ENCODE peak calls at places on chromosomes 11 and 22, in six cellular contexts. F is mucosa of descending colon, D is osteoblast, R is NT2/D1, U is tibial artery, T is body of pancreas. O is an unnamed sample.

GRCh38 chr11:60764879-60765278 is 8.2 kb downstream of the MS4A15 start:
- DNase-seq in R (no peak), U (no peak), T (no peak), F (no peak), D (no peak), O (no peak)

GRCh38 chr11:79095424-79095823 is 345.4 kb downstream of the TENM4 start:
- DNase-seq in T (no peak), R (no peak), D (no peak), F (no peak), U (no peak), O (no peak)

GRCh38 chr11:117743121-117743815 is 53.7 kb downstream of the DSCAML1 start:
- DNase-seq in F (no peak), D (no peak), R (no peak), U (no peak), T (no peak), O (no peak)

GRCh38 chr11:113375402-113375801 is 12.2 kb upstream of the ANKK1 start:
- DNase-seq in T (no peak), U (no peak), F (no peak), D (no peak), R (no peak), O (no peak)

GRCh38 chr11:83751041-83751440 is 464.9 kb upstream of the CCDC90B start:
- DNase-seq in R (no peak), T (no peak), F (no peak), D (no peak), U (no peak), O (no peak)

GRCh38 chr22:21660904-21661303 is 4.9 kb upstream of the PPIL2 start:
- DNase-seq in R (no peak), D (peak; percentile 38), U (no peak), T (no peak), F (no peak), O (no peak)

GRCh38 chr11:102139081-102139498 is 28.8 kb downstream of the YAP1 start:
- DNase-seq in R (no peak), F (no peak), T (no peak), D (peak; percentile 90), U (no peak), O (peak; percentile 81)

GRCh38 chr11:67022341-67022933 is 497 bp upstream of the SYT12 start:
- DNase-seq in R (no peak), U (no peak), F (peak; percentile 38), T (peak; percentile 54), D (peak; percentile 86), O (peak; percentile 20)

GRCh38 chr11:69878927-69879733 is 59.9 kb upstream of the FGF3 start:
- DNase-seq in D (no peak), U (no peak), F (no peak), T (no peak), R (no peak), O (no peak)

GRCh38 chr11:63826471-63827190 is 12.3 kb upstream of the MARK2 start:
- DNase-seq in F (no peak), D (no peak), R (no peak), U (no peak), T (no peak), O (no peak)

GRCh38 chr11:15216678-15217077 is 102.0 kb downstream of the INSC start:
- DNase-seq in F (no peak), D (no peak), R (no peak), T (no peak), U (no peak), O (no peak)

GRCh38 chr11:94740975-94741707 is 27.0 kb upstream of the AMOTL1 start:
- DNase-seq in U (no peak), F (peak; percentile 15), D (peak; percentile 96), T (peak; percentile 37), R (peak; percentile 44), O (peak; percentile 79)

GRCh38 chr11:128522943-128523518 is 64.3 kb downstream of the ETS1 start:
- DNase-seq in T (no peak), F (no peak), R (no peak), U (no peak), D (no peak), O (no peak)

GRCh38 chr11:13687271-13687670 is 18.8 kb downstream of the FAR1 start:
- DNase-seq in U (no peak), T (no peak), D (no peak), F (no peak), R (no peak), O (no peak)

GRCh38 chr22:46068176-46068907 is 82.0 kb upstream of the PPARA start:
- DNase-seq in D (no peak), F (no peak), R (no peak), U (no peak), T (no peak), O (no peak)

GRCh38 chr11:128294685-128295079 is 292.7 kb downstream of the ETS1 start:
- DNase-seq in F (no peak), D (no peak), U (no peak), T (no peak), R (no peak), O (peak; percentile 44)

DNA sequence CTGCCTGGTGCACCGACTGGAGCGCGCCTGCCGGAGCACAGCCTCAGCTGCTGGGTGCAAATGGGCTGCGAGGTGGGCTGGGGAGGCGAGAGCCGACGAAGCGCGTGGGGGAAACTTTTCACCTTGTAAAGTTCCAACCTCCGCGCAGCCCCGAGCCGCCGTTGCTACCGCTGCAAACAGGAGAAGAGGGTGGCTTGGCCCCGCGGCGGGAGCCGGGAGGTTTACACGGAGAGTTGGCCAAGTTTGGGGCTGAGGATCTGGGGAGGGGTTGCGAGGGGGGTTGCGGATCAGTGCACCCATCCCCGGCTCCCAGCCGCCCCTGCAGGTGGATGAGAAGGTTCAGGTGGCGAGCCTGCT is 566 bp downstream of the FAT3 start:
- DNase-seq in F (no peak), T (no peak), D (no peak), U (no peak), R (no peak), O (no peak)
- H3K4me3 ChIP-seq in F (no peak overlapping the region), T (no peak overlapping the region), D (peak overlapping the region; percentile 62), U (peak overlapping the region; percentile 73), R (peak overlapping the region; percentile 52), O (peak overlapping the region; percentile 74)

DNA sequence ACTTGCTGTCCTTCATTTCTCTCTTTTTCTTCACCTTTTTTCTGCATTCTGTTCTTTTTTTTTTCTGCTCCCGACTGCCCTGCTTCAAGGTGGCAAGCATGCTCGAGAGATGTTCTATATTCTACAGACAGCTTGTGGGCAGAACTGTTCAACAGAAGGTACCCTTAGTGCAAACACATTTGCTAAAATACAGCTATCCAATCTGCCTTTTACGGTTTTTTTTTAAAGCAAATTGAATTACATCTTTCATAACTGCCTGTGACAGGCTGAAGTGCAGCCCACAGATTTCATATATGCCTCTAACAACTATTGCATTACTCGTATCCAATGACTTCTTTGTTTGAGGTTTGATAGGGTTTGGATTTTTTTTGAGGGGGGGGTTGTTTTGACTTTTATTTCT is 204.0 kb upstream of the MTNR1B start:
- DNase-seq in U (no peak), R (no peak), D (no peak), T (no peak), F (no peak), O (no peak)
- H3K4me3 ChIP-seq in U (no peak overlapping the region), R (no peak overlapping the region), D (no peak overlapping the region), T (no peak overlapping the region), F (no peak overlapping the region), O (no peak overlapping the region)

DNA sequence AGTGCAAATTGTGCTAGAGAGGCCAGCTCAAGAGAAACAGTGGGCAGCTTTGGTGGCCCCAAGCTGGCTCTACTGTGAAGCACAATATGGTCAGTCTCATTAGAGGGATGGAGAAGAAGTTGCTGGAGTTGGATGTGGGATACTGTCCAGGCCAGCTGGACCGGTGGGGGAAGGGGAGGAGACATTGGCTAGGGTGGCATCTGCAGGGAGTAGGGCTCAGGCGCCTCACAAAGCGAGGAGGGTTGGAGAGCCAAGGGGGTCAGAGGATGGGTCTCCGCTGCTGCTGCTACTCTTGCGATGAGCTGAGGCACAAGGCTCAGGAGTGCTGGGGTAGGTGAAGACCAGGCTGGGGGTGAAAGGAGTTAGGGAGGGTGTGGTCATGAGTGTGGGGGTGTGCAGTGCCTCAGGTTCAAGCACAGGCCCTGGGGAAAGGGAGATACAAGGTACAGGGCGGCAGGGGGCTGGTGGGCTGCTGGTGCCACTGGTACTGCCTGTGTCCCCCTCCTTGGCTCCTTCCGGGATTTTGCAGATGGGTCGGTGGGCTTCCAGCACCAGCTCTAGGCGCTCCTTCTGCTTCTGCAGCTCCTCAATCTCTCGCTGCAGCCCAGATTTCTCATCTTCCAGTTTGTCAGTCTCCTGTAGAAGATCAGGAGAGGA is 2.3 kb downstream of the CCDC85B start:
- DNase-seq in T (no peak), F (no peak), U (no peak), R (no peak), D (no peak), O (no peak)
- H3K4me3 ChIP-seq in T (no peak overlapping the region), F (no peak overlapping the region), U (no peak overlapping the region), R (no peak overlapping the region), D (peak overlapping the region; percentile 95), O (peak overlapping the region; percentile 86)

GRCh38 chr22:43008509-43008908 is 6.4 kb downstream of the PACSIN2 start:
- DNase-seq in R (no peak), T (no peak), D (no peak), F (peak; percentile 84), U (peak; percentile 65), O (peak; percentile 59)
- H3K4me3 ChIP-seq in R (no peak overlapping the region), T (no peak overlapping the region), D (no peak overlapping the region), F (no peak overlapping the region), U (no peak overlapping the region), O (no peak overlapping the region)

DNA sequence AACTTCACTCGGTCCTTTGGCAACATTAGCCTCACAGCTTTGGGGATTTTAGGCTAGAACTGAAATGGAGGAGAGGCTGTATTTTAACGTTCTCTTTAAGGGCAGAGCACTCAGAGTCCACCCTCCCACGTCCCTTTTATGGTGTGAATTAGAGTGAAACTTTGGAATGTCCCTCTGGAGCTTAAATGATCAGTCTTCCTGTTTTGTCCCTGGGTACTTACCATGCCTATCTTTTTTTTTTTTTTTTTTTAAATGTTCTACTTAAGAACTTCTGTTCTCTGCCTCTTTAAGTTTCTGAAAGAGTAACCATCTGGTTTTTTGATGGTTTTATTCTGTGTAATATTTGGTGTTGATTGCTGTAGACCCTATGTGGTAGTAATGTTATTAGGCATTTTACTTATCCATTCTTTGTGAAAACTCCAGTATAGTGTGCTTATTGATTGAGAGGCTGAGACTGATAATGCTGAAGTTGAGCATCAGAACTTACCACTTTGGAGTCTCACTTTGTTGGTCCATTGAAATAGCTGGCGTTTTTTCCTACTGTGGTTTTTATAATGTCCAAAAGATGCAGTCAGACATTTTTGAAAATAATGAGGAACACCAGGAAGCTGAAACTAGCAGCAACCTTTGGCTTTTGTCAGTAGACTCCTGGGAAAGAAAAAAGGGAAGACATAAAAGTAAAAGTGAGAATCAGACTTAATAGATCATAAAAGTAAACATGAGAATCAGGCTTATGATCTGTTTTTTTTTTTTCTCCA is 11.6 kb downstream of the UVRAG start:
- DNase-seq in U (no peak), D (peak; percentile 68), T (no peak), R (no peak), F (no peak), O (peak; percentile 46)
- H3K4me3 ChIP-seq in U (peak overlapping the region; percentile 38), D (peak overlapping the region; percentile 26), T (no peak overlapping the region), R (no peak overlapping the region), F (no peak overlapping the region), O (peak overlapping the region; percentile 61)

O was measured in adipocyte.